ENCODE peak calls at places on chromosome 16, in eight cellular contexts. M, O, K, Z, N, T, I and S are unnamed samples.
A peak's percentile ranks its signal among the peaks of the same experiment; 100 is the strongest.

GRCh38 chr16:84115919-84116719 is 623 bp downstream of the MBTPS1 start:
- DNase-seq in M (no peak), O (peak; percentile 62), K (no peak), Z (no peak), N (no peak), T (no peak), I (peak; percentile 41), S (peak; percentile 66)

GRCh38 chr16:20674684-20675487 is 22.6 kb downstream of the ACSM1 start:
- DNase-seq in M (peak; percentile 37), O (no peak), K (no peak), Z (no peak), N (no peak), T (peak; percentile 75), I (no peak), S (no peak)

GRCh38 chr16:17426451-17426850 is 44.3 kb downstream of the XYLT1 start:
- DNase-seq in M (no peak), O (no peak), K (no peak), Z (no peak), N (no peak), T (no peak), I (no peak), S (no peak)

GRCh38 chr16:71426069-71426879 is 15.6 kb downstream of the TLE7 start:
- DNase-seq in M (peak; percentile 95), O (peak; percentile 23), K (no peak), Z (peak; percentile 95), N (peak; percentile 69), T (peak; percentile 61), I (peak; percentile 13), S (no peak)

GRCh38 chr16:27691717-27692116 is 141.8 kb downstream of the KATNIP start:
- DNase-seq in M (no peak), O (no peak), K (no peak), Z (no peak), N (no peak), T (no peak), I (no peak), S (no peak)

GRCh38 chr16:25691519-25692091 is at the start of gene HS3ST4:
- DNase-seq in M (peak; percentile 69), O (no peak), K (no peak), Z (no peak), N (peak; percentile 44), T (no peak), I (no peak), S (peak; percentile 43)

GRCh38 chr16:71883193-71883848 is 661 bp downstream of the ZNF821 start:
- DNase-seq in M (peak; percentile 78), O (peak; percentile 61), K (peak; percentile 77), Z (no peak), N (no peak), T (peak; percentile 91), I (peak; percentile 29), S (no peak)

GRCh38 chr16:63185235-63185780 is 1149.1 kb upstream of the CDH8 start:
- DNase-seq in M (peak; percentile 66), O (no peak), K (no peak), Z (no peak), N (no peak), T (no peak), I (no peak), S (no peak)

GRCh38 chr16:30183961-30184429 is 593 bp downstream of the CORO1A start:
- DNase-seq in M (peak; percentile 16), O (peak; percentile 76), K (peak; percentile 65), Z (no peak), N (peak; percentile 44), T (peak; percentile 96), I (no peak), S (peak; percentile 53)

GRCh38 chr16:704552-705380 is 835 bp downstream of the FBXL16 start:
- DNase-seq in M (no peak), O (no peak), K (no peak), Z (no peak), N (peak; percentile 74), T (no peak), I (no peak), S (no peak)

GRCh38 chr16:30490210-30490609 is 17.7 kb downstream of the ITGAL start:
- DNase-seq in M (no peak), O (no peak), K (no peak), Z (no peak), N (no peak), T (no peak), I (peak; percentile 75), S (no peak)

GRCh38 chr16:27698266-27698665 is 148.3 kb downstream of the KATNIP start:
- DNase-seq in M (peak; percentile 92), O (no peak), K (no peak), Z (no peak), N (no peak), T (peak; percentile 59), I (no peak), S (no peak)

GRCh38 chr16:212999-213398 is 16.2 kb downstream of the LUC7L start:
- DNase-seq in M (no peak), O (no peak), K (no peak), Z (no peak), N (no peak), T (no peak), I (no peak), S (no peak)

GRCh38 chr16:56776562-56776961 is 46.6 kb downstream of the NUP93 start:
- DNase-seq in M (no peak), O (peak; percentile 18), K (peak; percentile 75), Z (no peak), N (peak; percentile 12), T (no peak), I (peak; percentile 49), S (peak; percentile 66)

GRCh38 chr16:51008037-51008436 is 143.0 kb downstream of the SALL1 start:
- DNase-seq in M (no peak), O (no peak), K (no peak), Z (no peak), N (no peak), T (no peak), I (no peak), S (no peak)

GRCh38 chr16:2597560-2597902 is 59.7 kb downstream of the PDPK1 start:
- DNase-seq in M (no peak), O (no peak), K (peak; percentile 60), Z (no peak), N (no peak), T (peak; percentile 47), I (no peak), S (no peak)

GRCh38 chr16:424033-424622 is 1.3 kb upstream of the RAB11FIP3 start:
- DNase-seq in M (no peak), O (peak; percentile 60), K (peak; percentile 96), Z (no peak), N (no peak), T (no peak), I (peak; percentile 91), S (peak; percentile 35)

GRCh38 chr16:30088832-30089624 is 2.7 kb downstream of the TBX6 start:
- DNase-seq in M (no peak), O (no peak), K (no peak), Z (no peak), N (no peak), T (no peak), I (no peak), S (no peak)

DNA sequence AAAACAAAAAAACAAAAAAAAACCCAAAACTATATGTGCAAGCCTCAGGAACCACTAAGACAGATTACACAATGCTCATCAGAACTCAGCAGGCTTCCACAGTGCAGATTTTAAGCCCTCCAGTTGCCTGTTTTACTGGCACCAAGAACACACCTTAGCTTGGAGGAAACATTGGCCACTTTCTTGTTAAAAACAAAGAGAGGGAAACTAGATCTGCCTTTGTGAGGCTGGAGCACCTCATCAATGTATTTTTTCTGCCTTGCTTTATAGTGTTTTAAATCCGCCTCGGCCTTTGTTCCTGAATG is 343.8 kb downstream of the WWOX start:
- DNase-seq in M (no peak), O (no peak), K (no peak), Z (no peak), N (no peak), T (no peak), I (no peak), S (no peak)
- TF ChIP-seq POLR2AphosphoS5 in M (no peak), O (no peak), K (no peak), Z (no peak), N (no peak), T (no peak), I (no peak), S (no peak)

GRCh38 chr16:53219795-53220194 is 165.0 kb downstream of the CHD9 start:
- DNase-seq in M (no peak), O (no peak), K (no peak), Z (no peak), N (no peak), T (no peak), I (no peak), S (no peak)

GRCh38 chr16:53224932-53225533 is 170.2 kb downstream of the CHD9 start:
- DNase-seq in M (no peak), O (no peak), K (no peak), Z (no peak), N (no peak), T (no peak), I (no peak), S (no peak)

GRCh38 chr16:53216798-53217197 is 162.0 kb downstream of the CHD9 start:
- DNase-seq in M (no peak), O (no peak), K (no peak), Z (no peak), N (no peak), T (no peak), I (no peak), S (no peak)

GRCh38 chr16:53220585-53220984 is 165.8 kb downstream of the CHD9 start:
- DNase-seq in M (peak; percentile 41), O (no peak), K (no peak), Z (no peak), N (peak; percentile 7), T (no peak), I (no peak), S (no peak)
- H3K27ac ChIP-seq in M (no peak overlapping the region), O (no peak overlapping the region), K (no peak overlapping the region), Z (no peak overlapping the region), N (no peak overlapping the region), T (peak overlapping the region; percentile 76), I (no peak overlapping the region), S (no peak overlapping the region)

GRCh38 chr16:73053038-73053378 is 5.1 kb upstream of the ZFHX3 start:
- DNase-seq in M (no peak), O (no peak), K (no peak), Z (no peak), N (no peak), T (no peak), I (no peak), S (no peak)
- H3K4me1 ChIP-seq in M (peaks cover 90% of the 10 kb centered on the region), O (peaks cover 84% of the 10 kb centered on the region), K (peaks cover 86% of the 10 kb centered on the region), Z (peaks cover 52% of the 10 kb centered on the region), N (peaks cover 73% of the 10 kb centered on the region), T (peaks cover 68% of the 10 kb centered on the region), I (peaks cover 40% of the 10 kb centered on the region), S (peaks cover 81% of the 10 kb centered on the region)

GRCh38 chr16:69132424-69133252 is at the start of the genes CHTF8 and UTP4:
- DNase-seq in M (peak; percentile 88), O (peak; percentile 88), K (peak; percentile 93), Z (peak; percentile 32), N (peak; percentile 92), T (peak; percentile 97), I (peak; percentile 83), S (peak; percentile 87)

GRCh38 chr16:69127966-69128510 is 4.3 kb downstream of the CHTF8 start:
- DNase-seq in M (no peak), O (no peak), K (no peak), Z (no peak), N (no peak), T (no peak), I (no peak), S (no peak)

GRCh38 chr16:69131749-69132423 is 502 bp downstream of the CHTF8 start:
- DNase-seq in M (peak; percentile 92), O (peak; percentile 84), K (peak; percentile 90), Z (no peak), N (peak; percentile 99), T (no peak), I (peak; percentile 63), S (peak; percentile 75)

GRCh38 chr16:69131167-69131748 is 1.1 kb downstream of the CHTF8 start:
- DNase-seq in M (peak; percentile 82), O (no peak), K (no peak), Z (no peak), N (peak; percentile 76), T (peak; percentile 65), I (no peak), S (no peak)

GRCh38 chr16:69130461-69130860 is 1.9 kb downstream of the CHTF8 start:
- DNase-seq in M (no peak), O (no peak), K (no peak), Z (no peak), N (no peak), T (no peak), I (no peak), S (no peak)
- TF ChIP-seq POLR2AphosphoS5 in M (no peak), O (no peak), K (no peak), Z (no peak), N (peak; percentile 35), T (no peak), I (no peak), S (no peak)